ENCODE peak calls at places on chromosomes 13 and 19, in four cellular contexts. T, Q, E and H are unnamed samples.

GRCh38 chr19:55146078-55146647 is 2.8 kb downstream of the TNNT1 start:
- DNase-seq in Q (no peak), E (no peak), T (peak; percentile 91), H (no peak)

GRCh38 chr13:42396901-42397670 is 125.1 kb downstream of the AKAP11 start:
- DNase-seq in E (no peak), Q (no peak), T (no peak), H (no peak)

GRCh38 chr19:35449347-35450043 is 1.4 kb downstream of the FFAR2 start:
- DNase-seq in Q (no peak), T (no peak), E (no peak), H (no peak)

GRCh38 chr13:35699805-35700204 is 223.3 kb upstream of the MAB21L1 start:
- DNase-seq in T (no peak), Q (no peak), E (no peak), H (peak; percentile 66)

GRCh38 chr13:39023761-39024160 is 14.1 kb downstream of the PROSER1 start:
- DNase-seq in Q (no peak), T (no peak), E (no peak), H (peak; percentile 54)

GRCh38 chr13:98890186-98890585 is 87.7 kb downstream of the DOCK9 start:
- DNase-seq in E (no peak), Q (no peak), T (no peak), H (peak; percentile 74)

GRCh38 chr13:44649118-44649455 is 73.0 kb upstream of the TSC22D1 start:
- DNase-seq in Q (no peak), E (no peak), T (no peak), H (no peak)

GRCh38 chr13:33446821-33447481 is 161.4 kb upstream of the STARD13 start:
- DNase-seq in E (no peak), Q (no peak), T (no peak), H (no peak)

GRCh38 chr13:24116103-24116502 is 44.4 kb upstream of the SPATA13 start:
- DNase-seq in T (no peak), Q (no peak), E (no peak), H (no peak)

GRCh38 chr19:54792814-54793213 is 10.6 kb upstream of the KIR2DL4 start:
- DNase-seq in E (no peak), T (no peak), Q (peak; percentile 23), H (no peak)

GRCh38 chr13:20461860-20462532 is 63.7 kb downstream of the CRYL1 start:
- DNase-seq in Q (no peak), T (no peak), E (no peak), H (no peak)

GRCh38 chr13:31172001-31172400 is 10.3 kb upstream of the HSPH1 start:
- DNase-seq in E (no peak), T (no peak), Q (no peak), H (peak; percentile 44)

GRCh38 chr13:24699541-24699940 is 19.3 kb downstream of the ATP12A start:
- DNase-seq in E (no peak), Q (no peak), T (no peak), H (no peak)

GRCh38 chr19:6963937-6964336 is 57.3 kb downstream of the MBD3L2B start:
- DNase-seq in E (no peak), Q (no peak), T (peak; percentile 26), H (no peak)

GRCh38 chr19:51794865-51795490 is at the start of gene FPR3:
- DNase-seq in Q (no peak), E (no peak), T (no peak), H (no peak)

GRCh38 chr19:14005381-14006084 is 587 bp downstream of the RFX1 start:
- DNase-seq in E (peak; percentile 67), Q (peak; percentile 39), T (peak; percentile 92), H (peak; percentile 75)

GRCh38 chr13:95083758-95084157 is 217.5 kb downstream of the ABCC4 start:
- DNase-seq in T (no peak), E (no peak), Q (no peak), H (peak; percentile 90)

GRCh38 chr13:111663505-111663904 is 343.1 kb downstream of the TEX29 start:
- DNase-seq in Q (no peak), T (no peak), E (no peak), H (no peak)

GRCh38 chr13:20497376-20497775 is 28.3 kb downstream of the CRYL1 start:
- DNase-seq in E (no peak), Q (no peak), T (no peak), H (no peak)

GRCh38 chr13:23674795-23675640 is 104.8 kb downstream of the TNFRSF19 start:
- DNase-seq in E (peak; percentile 44), Q (no peak), T (no peak), H (peak; percentile 99)

GRCh38 chr19:40240332-40240731 is 13.8 kb upstream of the CCNP start:
- DNase-seq in Q (no peak), E (no peak), T (no peak), H (no peak)

GRCh38 chr19:46365561-46365960 is 18.7 kb downstream of the PPP5C start:
- DNase-seq in T (no peak), Q (no peak), E (no peak), H (no peak)

GRCh38 chr19:14413765-14414171 is 5.4 kb downstream of the DDX39A start:
- DNase-seq in T (no peak), Q (no peak), E (no peak), H (peak; percentile 50)

GRCh38 chr13:73025212-73026012 is 33.4 kb upstream of the KLF5 start:
- DNase-seq in T (no peak), Q (no peak), E (no peak), H (peak; percentile 47)

GRCh38 chr13:113432509-113433270 is 20.6 kb downstream of the ADPRHL1 start:
- DNase-seq in T (no peak), Q (no peak), E (no peak), H (no peak)

GRCh38 chr19:11088508-11089253 is 582 bp upstream of the LDLR start:
- DNase-seq in Q (no peak), E (peak; percentile 81), T (no peak), H (no peak)

GRCh38 chr19:39971380-39971841 is 446 bp downstream of the PSMC4 start:
- DNase-seq in Q (no peak), T (peak; percentile 37), E (no peak), H (no peak)

GRCh38 chr19:47461876-47462275 is 9.8 kb downstream of the SLC8A2 start:
- DNase-seq in Q (no peak), T (no peak), E (no peak), H (no peak)

GRCh38 chr13:74243637-74244526 is 109.7 kb upstream of the KLF12 start:
- DNase-seq in T (no peak), Q (no peak), E (no peak), H (peak; percentile 76)
- TF ChIP-seq SMC3 in T (no peak), Q (no peak), E (no peak), H (no peak)

DNA sequence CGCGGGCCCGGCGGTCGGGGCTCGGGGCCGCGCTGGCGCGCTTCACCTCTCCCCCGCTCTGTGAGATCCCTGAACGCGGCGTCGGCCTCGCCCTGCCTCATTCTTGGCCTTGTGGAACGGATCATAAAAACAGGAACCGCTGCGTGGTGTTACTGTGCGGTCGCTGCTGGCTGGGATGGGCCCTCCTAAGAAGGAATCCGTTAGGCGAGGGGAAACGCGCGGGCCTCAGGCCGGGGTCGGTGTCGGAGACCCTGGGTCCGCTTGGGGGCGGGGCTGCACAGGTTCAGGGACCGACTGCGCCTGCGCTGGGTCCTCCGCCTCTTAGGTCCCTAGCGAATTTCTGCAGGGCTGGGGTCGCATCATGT is 381 bp downstream of the CKAP2 start:
- DNase-seq in Q (no peak), T (peak; percentile 84), E (peak; percentile 73), H (peak; percentile 43)
- TF ChIP-seq POLR2A in Q (no peak), T (no peak), E (no peak), H (no peak)

DNA sequence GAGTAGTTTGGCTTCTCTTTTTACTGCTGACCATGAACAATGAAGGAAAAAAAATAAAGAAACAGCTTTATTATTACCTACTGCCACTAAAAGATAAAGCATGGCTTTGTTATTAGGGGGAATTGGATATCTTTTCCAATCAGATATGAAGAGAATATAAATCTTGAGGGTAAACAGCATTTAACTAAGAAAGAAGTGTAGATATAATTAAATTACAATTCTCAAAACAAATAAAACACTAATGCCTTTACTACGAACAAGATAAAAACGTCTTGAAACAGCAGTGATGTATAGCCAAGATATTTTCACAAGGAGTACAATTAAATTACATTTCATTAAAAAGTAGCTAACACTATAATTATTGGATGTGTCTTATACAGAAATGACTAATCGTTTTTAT is 425.9 kb upstream of the ATXN8OS start:
- DNase-seq in Q (no peak), E (no peak), T (no peak), H (no peak)
- H3K36me3 ChIP-seq in Q (no peaks in the 10 kb centered on the region), E (no peaks in the 10 kb centered on the region), T (no peaks in the 10 kb centered on the region), H (no peaks in the 10 kb centered on the region)

DNA sequence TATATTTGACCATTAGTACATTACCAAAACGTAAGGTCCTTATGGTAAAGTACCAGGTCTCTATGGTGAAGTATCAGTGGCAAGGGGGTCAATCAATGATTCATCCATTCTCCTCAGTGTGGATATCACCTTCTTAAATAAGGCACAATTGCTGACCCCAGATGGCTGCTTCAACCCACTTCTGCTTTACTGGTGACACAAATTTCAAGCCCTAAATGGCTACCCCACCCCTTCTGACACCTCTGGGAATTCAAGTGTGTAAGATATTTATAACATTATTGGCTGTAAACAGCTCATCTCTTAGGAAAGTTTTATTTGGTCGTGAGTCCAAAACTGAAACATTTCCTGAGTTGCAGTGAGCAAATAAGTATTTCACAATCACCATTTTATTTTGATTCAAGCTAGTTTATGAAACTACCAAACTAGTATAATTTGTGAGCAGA is 7.9 kb upstream of the WBP4 start:
- DNase-seq in Q (peak; percentile 79), T (no peak), E (no peak), H (peak; percentile 49)
- TF ChIP-seq SMC3 in Q (no peak), T (no peak), E (no peak), H (no peak)

DNA sequence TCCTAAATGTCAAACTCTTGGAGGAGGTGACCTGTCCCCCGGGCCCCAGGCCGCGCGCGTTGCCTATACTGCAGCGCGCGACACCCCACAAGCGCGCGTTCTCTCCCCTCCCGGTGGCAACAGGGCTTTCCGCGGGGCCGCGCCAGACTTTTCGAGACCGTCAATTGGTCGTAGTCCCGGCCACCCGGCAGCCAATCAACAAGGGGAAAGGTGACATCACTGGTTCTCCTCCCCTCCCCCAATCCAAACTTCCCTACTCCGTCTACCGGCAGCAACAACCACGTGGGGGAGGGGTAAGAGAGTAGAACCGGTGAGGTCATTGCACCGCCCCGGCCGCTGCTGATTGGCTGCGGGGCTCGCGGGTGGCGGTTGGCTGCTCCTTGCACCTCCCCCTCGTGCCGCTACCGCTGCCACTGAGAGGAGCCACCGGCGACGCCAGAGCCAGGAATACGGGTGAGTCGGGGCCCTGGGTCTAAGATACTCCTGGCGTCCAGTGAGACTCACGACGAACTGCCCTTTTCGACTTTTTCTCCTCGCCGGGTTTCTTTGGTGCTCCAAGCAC is 829 bp upstream of the CIC start:
- DNase-seq in E (peak; percentile 98), T (peak; percentile 94), Q (peak; percentile 98), H (peak; percentile 99)
- TF ChIP-seq POLR2A in E (peak; percentile 79), T (peak; percentile 73), Q (peak; percentile 72), H (peak; percentile 79)